ENCODE peak calls at places on chromosomes 1 and 21, in six cellular contexts. F is fibroblast of lung; M is cardiac fibroblast; W is suprapubic skin; T is CD4-positive, alpha-beta memory T cell; V is CD4-positive, CD25-positive, alpha-beta regulatory T cell. D is an unnamed sample.

GRCh38 chr1:8347635-8348034 is 29.7 kb downstream of the SLC45A1 start:
- DNase-seq in V (no peak), F (no peak), W (no peak), M (no peak), T (no peak), D (no peak)

GRCh38 chr1:245458761-245459174 is 304.0 kb downstream of the KIF26B start:
- DNase-seq in M (peak; percentile 39), T (no peak), W (no peak), V (no peak), F (no peak), D (no peak)

GRCh38 chr1:167832693-167833092 is 81.2 kb downstream of the ADCY10 start:
- DNase-seq in T (no peak), M (no peak), F (no peak), W (no peak), V (no peak), D (no peak)

GRCh38 chr1:234125714-234126113 is 221.2 kb downstream of the SLC35F3 start:
- DNase-seq in F (no peak), W (no peak), T (no peak), V (no peak), M (no peak), D (no peak)

GRCh38 chr1:65165269-65166002 is 17.4 kb downstream of the AK4 start:
- DNase-seq in V (no peak), M (no peak), W (no peak), F (no peak), T (no peak), D (peak; percentile 16)

GRCh38 chr1:68373173-68373572 is 76.6 kb downstream of the RPE65 start:
- DNase-seq in T (no peak), F (no peak), W (no peak), M (no peak), V (no peak), D (no peak)

GRCh38 chr21:32958288-32958992 is 67.3 kb upstream of the OLIG2 start:
- DNase-seq in T (no peak), M (no peak), V (no peak), F (no peak), W (no peak), D (no peak)

GRCh38 chr1:52511439-52511838 is 41.5 kb downstream of the TUT4 start:
- DNase-seq in W (no peak), T (no peak), M (no peak), F (no peak), V (no peak), D (no peak)

GRCh38 chr1:103333141-103333540 is 192.4 kb upstream of the RNPC3 start:
- DNase-seq in M (no peak), T (no peak), F (no peak), W (no peak), V (no peak), D (no peak)

GRCh38 chr1:234276389-234276788 is 96.9 kb upstream of the COA6 start:
- DNase-seq in F (no peak), M (no peak), W (no peak), V (no peak), T (no peak), D (no peak)

GRCh38 chr1:43537423-43538142 is 6.9 kb downstream of the PTPRF start:
- DNase-seq in T (no peak), M (no peak), W (no peak), V (no peak), F (no peak), D (no peak)

GRCh38 chr1:239951518-239952130 is 140.1 kb upstream of the FMN2 start:
- DNase-seq in F (peak; percentile 79), W (no peak), T (peak; percentile 32), M (peak; percentile 73), V (peak; percentile 68), D (no peak)

GRCh38 chr21:44005071-44005470 is 7.0 kb upstream of the TRAPPC10 start:
- DNase-seq in W (no peak), V (no peak), M (no peak), T (no peak), F (no peak), D (no peak)

GRCh38 chr1:225848044-225848955 is 33.9 kb downstream of the TMEM63A start:
- DNase-seq in T (no peak), W (no peak), F (no peak), V (no peak), M (peak; percentile 37), D (peak; percentile 67)

GRCh38 chr1:85428471-85429077 is 36.4 kb downstream of the DDAH1 start:
- DNase-seq in T (no peak), M (no peak), V (no peak), F (no peak), W (no peak), D (no peak)

GRCh38 chr1:200969726-200970521 is 53.6 kb downstream of the KIF21B start:
- DNase-seq in F (no peak), V (no peak), M (no peak), W (no peak), T (no peak), D (peak; percentile 60)

GRCh38 chr1:229781453-229781852 is 155.4 kb downstream of the URB2 start:
- DNase-seq in M (no peak), W (no peak), T (no peak), F (no peak), V (no peak), D (no peak)

GRCh38 chr1:36603461-36603860 is 120.7 kb upstream of the CSF3R start:
- DNase-seq in M (no peak), F (no peak), T (no peak), W (no peak), V (no peak), D (no peak)

GRCh38 chr1:195105281-195105680 is 1503.0 kb downstream of the KCNT2 start:
- DNase-seq in W (no peak), M (no peak), F (no peak), V (no peak), T (no peak), D (no peak)

GRCh38 chr1:168301664-168302320 is 21.1 kb downstream of the TBX19 start:
- DNase-seq in M (peak; percentile 81), F (peak; percentile 14), V (no peak), T (no peak), W (no peak), D (no peak)

GRCh38 chr1:197663178-197663953 is 111.9 kb downstream of the DENND1B start:
- DNase-seq in F (peak; percentile 42), M (no peak), V (no peak), T (no peak), W (no peak), D (no peak)

GRCh38 chr1:43861985-43862735 is 71.4 kb upstream of the ARTN start:
- DNase-seq in M (no peak), F (no peak), W (no peak), V (no peak), T (no peak), D (no peak)

GRCh38 chr1:96880626-96881025 is 159.0 kb downstream of the PTBP2 start:
- DNase-seq in T (no peak), F (no peak), V (no peak), M (no peak), W (no peak), D (no peak)

GRCh38 chr21:26717146-26717739 is 128.0 kb downstream of the ADAMTS1 start:
- DNase-seq in V (peak; percentile 23), M (peak; percentile 50), W (no peak), T (peak; percentile 17), F (peak; percentile 53), D (no peak)

GRCh38 chr1:113904292-113904673 is 316 bp downstream of the AP4B1 start:
- DNase-seq in W (no peak), T (no peak), F (no peak), V (no peak), M (no peak), D (no peak)

GRCh38 chr1:111620412-111620971 is 903 bp downstream of the RAP1A start:
- DNase-seq in M (no peak), W (no peak), T (no peak), F (peak; percentile 17), V (peak; percentile 39), D (no peak)

GRCh38 chr1:150021191-150021688 is 10.7 kb upstream of the OTUD7B start:
- DNase-seq in V (no peak), M (no peak), F (no peak), T (no peak), W (no peak), D (no peak)

GRCh38 chr1:61253059-61253735 is 170.8 kb downstream of the NFIA start:
- DNase-seq in V (no peak), T (no peak), W (no peak), F (peak; percentile 67), M (peak; percentile 82), D (no peak)

DNA sequence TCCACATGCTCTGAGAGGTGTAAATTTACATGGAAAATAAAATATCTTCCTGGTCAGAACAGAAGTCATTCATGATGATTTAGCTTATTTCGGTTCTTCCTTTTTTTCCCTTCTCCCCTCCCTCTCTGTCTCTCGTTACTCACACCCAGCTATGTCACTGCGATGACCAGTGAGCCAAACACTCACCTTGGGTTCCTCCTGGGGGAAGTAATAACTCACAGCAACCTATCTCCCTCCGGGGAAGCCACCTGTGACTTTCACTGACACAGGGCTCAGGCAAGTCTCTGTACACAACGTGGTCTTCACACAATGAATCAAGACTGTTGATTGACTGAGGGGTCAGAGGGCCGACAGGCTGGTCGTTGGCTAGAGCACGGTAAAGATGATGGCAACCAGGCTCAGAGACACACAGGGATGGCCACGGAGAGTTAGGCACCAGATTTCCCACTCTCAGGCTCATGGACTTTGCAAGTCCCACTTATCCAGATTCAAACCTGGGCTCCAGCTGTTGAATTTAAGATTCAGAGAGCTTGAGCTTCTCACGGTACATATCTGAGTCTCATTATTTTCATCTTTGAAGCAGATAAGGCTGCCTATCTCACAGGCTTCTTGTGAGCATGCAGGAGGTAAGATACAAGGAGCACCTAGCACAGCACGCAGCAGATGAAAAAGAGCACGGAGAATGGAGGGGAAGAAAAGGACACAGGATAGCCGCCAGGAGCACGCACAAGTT is 135.1 kb upstream of the VANGL1 start:
- DNase-seq in V (no peak), M (no peak), F (no peak), T (no peak), W (no peak), D (no peak)
- H3K4me3 ChIP-seq in V (no peak overlapping the region), M (no peak overlapping the region), F (no peak overlapping the region), T (no peak overlapping the region), W (no peak overlapping the region), D (no peak overlapping the region)

GRCh38 chr1:30201015-30201414 is 522.4 kb downstream of the MATN1 start:
- DNase-seq in F (no peak), M (no peak), W (no peak), V (no peak), T (no peak), D (no peak)
- H3K4me3 ChIP-seq in F (no peak overlapping the region), M (no peak overlapping the region), W (no peak overlapping the region), V (no peak overlapping the region), T (no peak overlapping the region), D (no peak overlapping the region)

GRCh38 chr1:231407537-231408396 is 14.3 kb downstream of the EGLN1 start:
- DNase-seq in T (no peak), V (no peak), M (peak; percentile 57), W (no peak), F (no peak), D (no peak)
- H3K4me3 ChIP-seq in T (no peak overlapping the region), V (peak overlapping the region; percentile 6), M (no peak overlapping the region), W (no peak overlapping the region), F (no peak overlapping the region), D (no peak overlapping the region)

DNA sequence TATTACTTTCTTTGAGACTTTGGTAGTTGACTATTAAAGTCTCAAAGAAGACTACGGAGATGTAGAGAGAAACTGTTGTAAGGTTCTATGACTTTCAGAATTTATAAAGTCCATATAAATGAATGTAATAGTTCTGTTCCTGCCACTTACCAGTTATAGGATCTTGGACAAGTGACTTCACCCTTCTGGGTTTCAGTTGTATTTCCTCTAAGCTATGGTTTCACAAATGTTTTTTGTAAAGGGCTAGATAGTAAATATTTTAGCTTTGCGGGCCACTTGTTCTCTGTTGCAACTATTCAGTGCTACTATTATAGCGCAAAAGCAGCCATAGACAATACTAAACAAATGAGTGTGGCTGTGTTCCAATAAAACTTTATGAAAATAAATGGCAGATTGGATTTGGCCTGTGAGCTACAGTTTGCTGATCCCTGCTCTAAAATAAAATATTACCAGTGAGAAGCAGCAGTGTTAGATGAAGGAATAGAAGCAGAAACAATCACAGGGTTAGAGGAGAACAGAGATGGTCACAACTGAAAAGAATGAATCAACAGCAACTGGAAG is 14.7 kb downstream of the ZMPSTE24 start:
- DNase-seq in M (no peak), T (no peak), V (no peak), W (no peak), F (no peak), D (no peak)
- H3K4me3 ChIP-seq in M (no peak overlapping the region), T (no peak overlapping the region), V (no peak overlapping the region), W (no peak overlapping the region), F (no peak overlapping the region), D (no peak overlapping the region)

D was measured in GM06990.